ENCODE peak calls at places on chromosomes 16 and 17, in nine cellular contexts. G is Calu3, P is Panc1, A is AG04450, D is B cell, V is BJ, M is fibroblast of pulmonary artery, Q is ovary, O is heart right ventricle. T is an unnamed sample.

GRCh38 chr17:81483862-81484194 is 28.8 kb downstream of the ACTG1 start:
- DNase-seq in D (no peak), G (no peak), A (no peak), V (no peak), O (no peak), M (no peak), P (no peak), Q (no peak), T (peak; percentile 56)

GRCh38 chr16:8096211-8096610 is 494.1 kb downstream of the TMEM114 start:
- DNase-seq in P (no peak), A (no peak), O (no peak), Q (no peak), M (no peak), D (no peak), G (no peak), V (no peak), T (no peak)

GRCh38 chr16:22206847-22207714 is 1.0 kb downstream of the EEF2K start:
- DNase-seq in Q (peak; percentile 80), A (no peak), V (no peak), D (peak; percentile 83), O (peak; percentile 84), M (peak; percentile 83), P (no peak), G (peak; percentile 57), T (peak; percentile 60)

GRCh38 chr16:24609740-24610420 is 70.5 kb downstream of the RBBP6 start:
- DNase-seq in V (no peak), O (peak; percentile 33), A (no peak), M (peak; percentile 63), Q (peak; percentile 54), G (peak; percentile 55), D (no peak), P (no peak), T (no peak)

GRCh38 chr17:75697651-75698291 is 23.5 kb upstream of the ITGB4 start:
- DNase-seq in Q (no peak), M (no peak), D (no peak), V (no peak), P (no peak), A (no peak), O (no peak), G (peak; percentile 32), T (no peak)

GRCh38 chr16:29816694-29817441 is 916 bp downstream of the PAGR1 start:
- DNase-seq in M (peak; percentile 69), O (peak; percentile 69), P (no peak), A (no peak), V (no peak), D (no peak), Q (peak; percentile 74), G (peak; percentile 76), T (peak; percentile 77)

GRCh38 chr17:17666111-17666714 is 15.0 kb upstream of the RAI1 start:
- DNase-seq in P (no peak), G (peak; percentile 29), D (no peak), M (peak; percentile 55), O (no peak), A (no peak), V (peak; percentile 38), Q (no peak), T (no peak)

GRCh38 chr17:82252511-82253178 is 20.9 kb downstream of the CSNK1D start:
- DNase-seq in D (no peak), Q (no peak), V (no peak), P (no peak), A (no peak), O (no peak), G (no peak), M (no peak), T (no peak)

GRCh38 chr17:49516190-49516589 is 21.1 kb downstream of the NGFR start:
- DNase-seq in G (no peak), Q (no peak), M (no peak), A (no peak), D (no peak), P (no peak), O (no peak), V (no peak), T (no peak)

GRCh38 chr17:49513044-49513395 is 17.9 kb downstream of the NGFR start:
- DNase-seq in A (no peak), V (no peak), M (no peak), Q (no peak), O (no peak), P (no peak), G (no peak), D (no peak), T (no peak)

GRCh38 chr17:49513616-49514373 is 18.7 kb downstream of the NGFR start:
- DNase-seq in G (no peak), Q (peak; percentile 66), A (no peak), V (no peak), O (peak; percentile 56), M (no peak), D (no peak), P (no peak), T (no peak)

GRCh38 chr17:49515196-49515770 is 20.2 kb downstream of the NGFR start:
- DNase-seq in P (no peak), M (peak; percentile 96), Q (peak; percentile 91), G (peak; percentile 55), A (peak; percentile 89), O (peak; percentile 92), D (no peak), V (peak; percentile 86), T (no peak)

DNA sequence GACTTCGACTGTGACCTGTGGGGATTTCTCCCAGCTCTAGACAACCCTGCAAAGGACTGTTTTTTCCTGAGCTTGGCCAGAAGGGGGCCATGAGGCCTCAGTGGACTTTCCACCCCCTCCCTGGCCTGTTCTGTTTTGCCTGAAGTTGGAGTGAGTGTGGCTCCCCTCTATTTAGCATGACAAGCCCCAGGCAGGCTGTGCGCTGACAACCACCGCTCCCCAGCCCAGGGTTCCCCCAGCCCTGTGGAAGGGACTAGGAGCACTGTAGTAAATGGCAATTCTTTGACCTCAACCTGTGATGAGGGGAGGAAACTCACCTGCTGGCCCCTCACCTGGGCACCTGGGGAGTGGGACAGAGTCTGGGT is 19.3 kb downstream of the NGFR start:
- DNase-seq in D (no peak), Q (no peak), P (no peak), O (no peak), A (no peak), G (no peak), M (peak; percentile 39), V (no peak), T (no peak)
- TF ChIP-seq CTCF in D (no peak), Q (no peak), P (no peak), O (peak; percentile 21), A (peak; percentile 46), G (peak; percentile 24), M (peak; percentile 39), V (peak; percentile 35), T (no peak)

DNA sequence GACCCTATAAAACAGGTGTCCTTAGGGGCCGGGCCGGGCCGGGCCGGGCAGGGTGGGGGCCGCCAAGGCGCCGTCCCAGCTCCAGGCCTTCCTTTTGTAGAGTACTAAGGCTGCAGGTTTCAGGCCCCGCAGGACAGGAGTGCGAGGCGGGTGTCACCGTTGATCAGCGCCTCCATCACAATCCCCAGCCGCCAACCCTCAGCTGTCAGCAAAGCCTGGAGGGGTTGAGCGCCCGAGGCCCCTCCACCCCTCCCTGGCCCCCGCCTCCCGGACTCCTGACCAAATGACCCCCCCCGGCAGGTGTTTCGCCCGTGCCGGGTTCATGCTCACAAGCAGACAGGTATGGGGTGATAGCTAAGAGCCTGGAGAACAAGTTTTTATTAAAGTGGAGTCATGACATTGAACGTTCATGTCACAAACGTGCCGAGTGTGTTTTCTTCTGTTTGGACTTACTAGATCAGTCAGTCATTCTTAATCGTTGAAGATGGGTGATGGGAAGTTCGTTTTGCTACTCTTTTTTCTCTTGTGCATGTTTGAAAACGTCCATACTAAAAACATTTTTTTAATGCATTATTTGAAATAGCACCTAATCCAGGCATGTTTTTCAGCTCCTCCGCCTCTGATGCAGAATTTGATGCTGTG is 534 bp downstream of the ARL2BP start:
- DNase-seq in Q (no peak), P (no peak), G (no peak), A (no peak), D (no peak), V (no peak), O (peak; percentile 50), M (peak; percentile 14), T (no peak)
- TF ChIP-seq CTCF in Q (no peak), P (no peak), G (no peak), A (no peak), D (no peak), V (no peak), O (no peak), M (no peak), T (no peak)

GRCh38 chr17:42518755-42519545 is 17.1 kb upstream of the NAGLU start:
- DNase-seq in P (no peak), Q (peak; percentile 72), M (peak; percentile 83), D (no peak), G (peak; percentile 93), O (peak; percentile 55), A (no peak), V (no peak), T (no peak)

GRCh38 chr17:42519546-42520444 is 16.2 kb upstream of the NAGLU start:
- DNase-seq in D (no peak), A (peak; percentile 99), P (peak; percentile 78), G (peak; percentile 91), Q (peak; percentile 91), V (peak; percentile 96), M (peak; percentile 99), O (peak; percentile 85), T (no peak)

GRCh38 chr17:42521666-42522262 is 14.3 kb upstream of the NAGLU start:
- DNase-seq in P (no peak), A (no peak), O (no peak), Q (peak; percentile 58), D (no peak), M (no peak), V (no peak), G (no peak), T (no peak)

GRCh38 chr17:42521036-42521435 is 15.0 kb upstream of the NAGLU start:
- DNase-seq in G (no peak), Q (no peak), O (no peak), P (no peak), M (no peak), A (no peak), D (no peak), V (no peak), T (no peak)

DNA sequence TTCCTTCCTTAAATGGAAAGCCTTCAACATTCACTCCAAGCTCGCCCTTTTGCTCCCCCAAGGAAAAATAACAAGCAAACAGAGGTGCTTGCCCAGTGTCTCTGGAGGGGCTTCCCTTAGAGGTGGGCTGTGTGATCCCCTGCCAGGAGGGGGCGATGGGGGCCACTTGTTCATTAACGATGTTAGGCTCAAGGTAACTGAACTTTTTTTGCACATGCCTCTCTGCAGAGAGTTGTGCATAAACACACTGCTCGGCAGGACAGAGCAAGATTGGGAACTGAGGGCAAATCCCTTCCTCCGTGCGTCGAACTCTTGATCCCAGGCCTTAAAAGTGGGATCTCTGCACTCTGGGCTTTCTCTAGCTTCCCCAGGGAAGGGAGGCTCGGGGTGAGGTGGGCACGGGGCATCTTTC is 15.5 kb upstream of the NAGLU start:
- DNase-seq in M (no peak), V (no peak), D (no peak), A (no peak), G (peak; percentile 57), Q (peak; percentile 59), P (no peak), O (no peak), T (peak; percentile 60)
- TF ChIP-seq CTCF in M (peak; percentile 21), V (peak; percentile 31), D (peak; percentile 24), A (peak; percentile 35), G (peak; percentile 74), Q (no peak), P (peak; percentile 25), O (peak; percentile 42), T (peak; percentile 65)

DNA sequence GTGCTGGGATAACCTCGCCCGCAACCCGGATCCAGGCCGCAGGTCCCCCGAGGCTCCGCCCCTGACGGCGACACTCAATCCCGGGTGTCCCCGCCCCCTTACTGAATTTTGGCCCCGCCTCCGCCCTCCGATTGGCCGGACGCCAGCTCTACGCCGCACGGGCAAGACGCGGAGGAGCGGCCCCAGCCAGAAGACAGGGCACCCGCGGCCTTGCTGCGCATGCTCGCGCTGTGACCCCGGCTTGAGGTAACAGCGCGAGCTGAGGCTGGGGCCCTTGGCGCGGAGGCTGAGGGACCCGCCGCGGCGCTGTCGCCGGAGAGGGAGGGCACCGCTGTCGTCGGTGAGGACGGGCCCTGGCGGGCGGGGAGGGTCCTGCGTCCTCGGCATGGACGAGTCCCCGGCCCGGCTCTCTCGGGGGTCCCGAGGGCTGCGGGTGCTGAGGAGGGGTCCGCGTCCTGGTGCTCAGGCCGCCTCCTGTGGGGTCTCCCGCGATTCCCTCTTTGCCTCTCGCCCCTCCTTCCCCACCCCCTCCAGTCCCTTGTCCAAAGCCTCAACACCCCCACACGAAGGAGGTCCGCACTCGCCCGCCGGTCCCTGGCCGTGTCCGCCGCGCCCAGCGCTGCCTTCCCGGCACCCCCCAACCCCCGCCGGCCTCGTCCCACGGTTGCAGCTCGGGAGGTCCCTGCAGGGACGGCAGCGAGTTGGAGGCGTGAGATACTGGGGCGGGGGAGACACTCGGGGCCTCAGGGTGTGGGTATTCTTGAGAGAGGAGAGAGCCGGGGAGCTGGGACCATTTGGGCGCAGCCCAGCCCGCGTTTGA is at the start of gene FLYWCH2:
- DNase-seq in O (peak; percentile 99), D (peak; percentile 99), G (peak; percentile 100), A (peak; percentile 91), Q (peak; percentile 100), P (peak; percentile 89), M (peak; percentile 97), V (peak; percentile 76), T (peak; percentile 99)
- TF ChIP-seq CTCF in O (no peak), D (no peak), G (no peak), A (no peak), Q (no peak), P (no peak), M (no peak), V (no peak), T (no peak)